ENCODE peak calls at places on chromosomes 13 and 19, in four cellular contexts. One of them, this sample, is unnamed.

GRCh38 chr19:10184636-10185035 is 10.1 kb downstream of the DNMT1 start:
- DNase-seq in K562: no peak
- DNase-seq in GM23248: no peak
- DNase-seq in neural progenitor cell: no peak
- DNase-seq in this sample: no peak

GRCh38 chr13:20713751-20714150 is 10.3 kb downstream of the IL17D start:
- DNase-seq in K562: no peak
- DNase-seq in neural progenitor cell: no peak
- DNase-seq in GM23248: peak
- DNase-seq in this sample: no peak

GRCh38 chr19:40778045-40778864 is at the start of gene RAB4B:
- DNase-seq in K562: peak
- DNase-seq in neural progenitor cell: peak
- DNase-seq in GM23248: peak
- DNase-seq in this sample: peak

GRCh38 chr13:97429681-97430081 is 4.3 kb upstream of the RAP2A start:
- DNase-seq in K562: no peak
- DNase-seq in GM23248: peak
- DNase-seq in neural progenitor cell: no peak
- DNase-seq in this sample: no peak

GRCh38 chr13:79679334-79679733 is 198.4 kb downstream of the NDFIP2 start:
- DNase-seq in K562: peak
- DNase-seq in neural progenitor cell: peak
- DNase-seq in GM23248: peak
- DNase-seq in this sample: peak

GRCh38 chr13:95714142-95714832 is 37.3 kb downstream of the DNAJC3 start:
- DNase-seq in neural progenitor cell: no peak
- DNase-seq in K562: no peak
- DNase-seq in GM23248: peak
- DNase-seq in this sample: no peak

GRCh38 chr19:38024991-38025716 is 118.1 kb downstream of the SIPA1L3 start:
- DNase-seq in GM23248: no peak
- DNase-seq in neural progenitor cell: no peak
- DNase-seq in K562: peak
- DNase-seq in this sample: no peak

GRCh38 chr19:23049256-23049655 is 46.3 kb upstream of the ZNF728 start:
- DNase-seq in neural progenitor cell: no peak
- DNase-seq in K562: no peak
- DNase-seq in GM23248: no peak
- DNase-seq in this sample: no peak

GRCh38 chr13:105638446-105638845 is 897.0 kb downstream of the EFNB2 start:
- DNase-seq in neural progenitor cell: no peak
- DNase-seq in GM23248: no peak
- DNase-seq in K562: no peak
- DNase-seq in this sample: no peak

GRCh38 chr13:59034198-59034597 is 1129.5 kb downstream of the DIAPH3 start:
- DNase-seq in neural progenitor cell: peak
- DNase-seq in K562: no peak
- DNase-seq in GM23248: no peak
- DNase-seq in this sample: no peak

GRCh38 chr13:25762795-25763377 is 288.9 kb downstream of the SHISA2 start:
- DNase-seq in neural progenitor cell: no peak
- DNase-seq in GM23248: no peak
- DNase-seq in K562: no peak
- DNase-seq in this sample: no peak

GRCh38 chr13:23710366-23710765 is 140.2 kb downstream of the TNFRSF19 start:
- DNase-seq in K562: no peak
- DNase-seq in neural progenitor cell: no peak
- DNase-seq in GM23248: no peak
- DNase-seq in this sample: no peak

GRCh38 chr13:95710313-95710712 is 33.4 kb downstream of the DNAJC3 start:
- DNase-seq in neural progenitor cell: no peak
- DNase-seq in GM23248: peak
- DNase-seq in K562: no peak
- DNase-seq in this sample: no peak

GRCh38 chr19:56750658-56751057 is 79.1 kb upstream of the ZNF835 start:
- DNase-seq in K562: no peak
- DNase-seq in neural progenitor cell: no peak
- DNase-seq in GM23248: no peak
- DNase-seq in this sample: no peak

GRCh38 chr19:20661150-20661819 is at the start of gene ZNF626:
- DNase-seq in K562: peak
- DNase-seq in GM23248: peak
- DNase-seq in neural progenitor cell: peak
- DNase-seq in this sample: peak

GRCh38 chr13:42367836-42368235 is 95.9 kb downstream of the AKAP11 start:
- DNase-seq in neural progenitor cell: no peak
- DNase-seq in GM23248: no peak
- DNase-seq in K562: no peak
- DNase-seq in this sample: no peak

GRCh38 chr13:66313408-66313807 is 916.7 kb downstream of the PCDH9 start:
- DNase-seq in K562: no peak
- DNase-seq in neural progenitor cell: no peak
- DNase-seq in GM23248: no peak
- DNase-seq in this sample: no peak

GRCh38 chr19:21934593-21934992 is 76.2 kb downstream of the ZNF208 start:
- DNase-seq in K562: no peak
- DNase-seq in neural progenitor cell: no peak
- DNase-seq in GM23248: no peak
- DNase-seq in this sample: no peak

GRCh38 chr13:78265098-78265497 is 338.3 kb downstream of the POU4F1 start:
- DNase-seq in neural progenitor cell: no peak
- DNase-seq in K562: no peak
- DNase-seq in GM23248: peak
- DNase-seq in this sample: no peak

GRCh38 chr13:92436927-92437326 is 789.7 kb upstream of the GPC6 start:
- DNase-seq in neural progenitor cell: no peak
- DNase-seq in K562: no peak
- DNase-seq in GM23248: no peak
- DNase-seq in this sample: peak

GRCh38 chr13:31755803-31756212 is 16.5 kb downstream of the RXFP2 start:
- DNase-seq in GM23248: peak
- DNase-seq in neural progenitor cell: no peak
- DNase-seq in K562: no peak
- DNase-seq in this sample: no peak

GRCh38 chr19:37692956-37693660 is 26.5 kb downstream of the ZNF607 start:
- DNase-seq in GM23248: peak
- DNase-seq in K562: peak
- DNase-seq in neural progenitor cell: no peak
- DNase-seq in this sample: no peak

GRCh38 chr19:5152013-5152763 is 183.3 kb downstream of the KDM4B start:
- DNase-seq in K562: no peak
- DNase-seq in GM23248: no peak
- DNase-seq in neural progenitor cell: no peak
- DNase-seq in this sample: no peak

GRCh38 chr13:103695320-103695719 is 629.1 kb upstream of the SLC10A2 start:
- DNase-seq in K562: no peak
- DNase-seq in neural progenitor cell: no peak
- DNase-seq in GM23248: no peak
- DNase-seq in this sample: no peak

GRCh38 chr19:51698296-51698695 is 5.2 kb downstream of the SPACA6 start:
- DNase-seq in K562: no peak
- DNase-seq in GM23248: peak
- DNase-seq in neural progenitor cell: no peak
- DNase-seq in this sample: no peak

GRCh38 chr13:19604306-19604705 is 29.2 kb upstream of the MPHOSPH8 start:
- DNase-seq in GM23248: no peak
- DNase-seq in K562: no peak
- DNase-seq in neural progenitor cell: no peak
- DNase-seq in this sample: no peak

GRCh38 chr13:19605161-19605955 is 28.1 kb upstream of the MPHOSPH8 start:
- DNase-seq in K562: no peak
- DNase-seq in GM23248: no peak
- DNase-seq in neural progenitor cell: no peak
- DNase-seq in this sample: no peak

GRCh38 chr13:19597523-19597922 is 35.9 kb upstream of the MPHOSPH8 start:
- DNase-seq in K562: no peak
- DNase-seq in GM23248: peak
- DNase-seq in neural progenitor cell: no peak
- DNase-seq in this sample: no peak

GRCh38 chr13:19606152-19606551 is 27.3 kb upstream of the MPHOSPH8 start:
- DNase-seq in GM23248: peak
- DNase-seq in neural progenitor cell: no peak
- DNase-seq in K562: no peak
- DNase-seq in this sample: no peak

GRCh38 chr13:19601749-19602725 is 31.4 kb upstream of the MPHOSPH8 start:
- DNase-seq in K562: peak
- DNase-seq in GM23248: peak
- DNase-seq in neural progenitor cell: peak
- DNase-seq in this sample: no peak
- H3K9ac ChIP-seq in K562: peak
- H3K9ac ChIP-seq in GM23248: peak
- H3K9ac ChIP-seq in neural progenitor cell: no peak
- H3K9ac ChIP-seq in this sample: peak

GRCh38 chr19:18449552-18449951 is 11.6 kb upstream of the ISYNA1 start:
- DNase-seq in GM23248: no peak
- DNase-seq in K562: no peak
- DNase-seq in neural progenitor cell: no peak
- DNase-seq in this sample: no peak
- H3K9ac ChIP-seq in GM23248: no peak
- H3K9ac ChIP-seq in K562: no peak
- H3K9ac ChIP-seq in neural progenitor cell: no peak
- H3K9ac ChIP-seq in this sample: peak

DNA sequence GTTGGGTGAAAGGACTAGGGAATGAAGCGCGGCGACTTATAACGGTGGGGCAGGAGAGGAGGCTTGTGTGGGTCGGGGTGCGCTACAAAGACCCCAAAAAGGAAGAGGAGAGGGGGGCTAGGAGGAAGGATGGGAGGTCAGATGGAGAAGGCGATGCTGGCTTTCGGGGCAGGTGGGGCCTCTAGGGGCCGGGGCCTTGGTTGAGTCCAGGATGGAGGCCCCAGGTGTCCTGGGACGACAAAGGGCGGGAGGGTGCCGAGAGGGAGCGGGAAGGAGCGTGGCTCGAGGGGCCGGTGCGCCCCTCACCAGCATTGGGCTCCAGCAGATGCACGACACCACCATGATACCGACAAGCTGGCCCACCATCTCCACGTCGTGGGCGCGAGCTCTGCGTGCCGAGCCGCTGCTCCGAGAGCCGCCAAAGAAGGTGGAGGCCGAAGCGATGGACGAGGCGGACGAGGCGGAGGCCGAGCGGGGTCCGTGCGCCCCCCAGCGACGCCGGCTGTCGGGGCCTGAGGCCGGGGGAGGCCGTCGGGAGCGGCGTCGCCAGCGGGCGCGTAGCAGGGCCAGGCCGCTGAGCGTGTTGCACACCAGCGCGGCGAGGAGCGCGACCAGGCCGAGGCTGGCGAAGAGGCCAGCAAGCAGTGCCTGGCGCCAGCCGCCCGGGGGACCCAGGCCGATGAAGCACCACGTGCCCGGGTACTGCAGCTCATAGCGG is 1.9 kb downstream of the PTGER1 start:
- DNase-seq in GM23248: no peak
- DNase-seq in neural progenitor cell: no peak
- DNase-seq in K562: peak
- DNase-seq in this sample: no peak
- H3K9ac ChIP-seq in GM23248: no peak
- H3K9ac ChIP-seq in neural progenitor cell: no peak
- H3K9ac ChIP-seq in K562: no peak
- H3K9ac ChIP-seq in this sample: peak

DNA sequence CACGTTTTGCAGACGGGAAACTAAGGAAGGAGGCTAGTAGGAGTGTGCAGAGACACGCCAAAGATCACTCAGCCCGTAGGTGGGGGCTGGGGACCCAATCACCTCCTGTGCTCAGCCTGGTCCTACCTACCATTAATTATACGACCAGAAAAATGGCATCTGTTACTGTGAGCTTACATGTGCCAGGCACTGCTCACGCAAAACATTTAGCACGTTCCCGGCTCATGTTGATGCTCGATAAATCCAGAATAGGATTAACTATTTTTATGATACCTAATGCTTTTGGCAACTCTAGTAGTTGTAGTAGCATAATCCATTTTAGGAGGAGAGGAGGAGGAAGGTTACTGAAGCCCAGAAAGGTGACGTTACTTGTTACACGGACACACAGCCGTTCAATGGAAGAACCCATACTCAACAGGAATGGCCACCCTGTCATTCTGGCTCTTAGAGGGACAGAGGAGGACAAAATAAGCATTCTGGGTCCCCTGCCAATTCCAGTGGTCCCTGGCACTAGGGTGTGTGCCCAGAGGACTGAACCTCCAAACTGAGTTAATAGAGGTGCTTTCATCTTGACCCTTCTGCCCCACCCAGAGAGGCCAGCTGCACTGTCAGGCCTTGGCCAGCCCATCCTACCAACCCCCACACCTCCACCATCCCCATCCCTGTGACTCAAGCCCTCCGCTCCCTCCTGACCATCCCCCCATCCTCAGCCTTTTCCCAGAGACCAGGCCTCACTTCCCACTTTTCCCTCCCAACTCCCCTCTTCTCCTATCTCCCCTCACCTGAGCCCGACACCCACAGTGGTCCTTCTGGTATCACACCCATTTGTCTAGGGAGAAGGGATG is 5.0 kb upstream of the EML2 start:
- DNase-seq in K562: no peak
- DNase-seq in neural progenitor cell: no peak
- DNase-seq in GM23248: no peak
- DNase-seq in this sample: no peak
- H3K9ac ChIP-seq in K562: no peak
- H3K9ac ChIP-seq in neural progenitor cell: no peak
- H3K9ac ChIP-seq in GM23248: no peak
- H3K9ac ChIP-seq in this sample: peak

GRCh38 chr19:13016245-13016627 is 21.0 kb downstream of the NFIX start:
- DNase-seq in GM23248: no peak
- DNase-seq in K562: no peak
- DNase-seq in neural progenitor cell: no peak
- DNase-seq in this sample: no peak
- H3K9ac ChIP-seq in GM23248: peak
- H3K9ac ChIP-seq in K562: peak
- H3K9ac ChIP-seq in neural progenitor cell: no peak
- H3K9ac ChIP-seq in this sample: no peak

GRCh38 chr19:11191273-11191755 is 6.0 kb downstream of the KANK2 start:
- DNase-seq in neural progenitor cell: no peak
- DNase-seq in GM23248: peak
- DNase-seq in K562: peak
- DNase-seq in this sample: no peak
- H3K9ac ChIP-seq in neural progenitor cell: no peak
- H3K9ac ChIP-seq in GM23248: no peak
- H3K9ac ChIP-seq in K562: no peak
- H3K9ac ChIP-seq in this sample: no peak

GRCh38 chr19:843836-844299 is 3.1 kb downstream of the PRTN3 start:
- DNase-seq in neural progenitor cell: peak
- DNase-seq in GM23248: no peak
- DNase-seq in K562: no peak
- DNase-seq in this sample: no peak
- H3K9ac ChIP-seq in neural progenitor cell: no peak
- H3K9ac ChIP-seq in GM23248: no peak
- H3K9ac ChIP-seq in K562: peak
- H3K9ac ChIP-seq in this sample: peak